ENCODE peak calls at places on chromosome 13, in ten cellular contexts. Q is BE2C; V is CD8-positive, alpha-beta T cell; J is fibroblast of mammary gland; O is astrocyte of the spinal cord; Z is dorsolateral prefrontal cortex; M is fibroblast of the aortic adventitia; K is tibial nerve; H is H9; F is left lung. T is an unnamed sample.

GRCh38 chr13:36848228-36848982 is 29.4 kb downstream of the RFXAP start:
- DNase-seq in O (no peak), M (no peak), V (no peak), F (no peak), Z (no peak), J (peak; percentile 24), K (no peak), H (no peak), Q (peak; percentile 37), T (no peak)

GRCh38 chr13:79405501-79405830 is 589 bp downstream of the RBM26 start:
- DNase-seq in K (no peak), V (peak; percentile 44), F (no peak), O (no peak), Q (no peak), H (peak; percentile 34), J (peak; percentile 15), M (no peak), Z (no peak), T (no peak)

GRCh38 chr13:46575843-46576242 is 22.9 kb downstream of the LRCH1 start:
- DNase-seq in Z (no peak), M (peak; percentile 96), K (no peak), Q (no peak), O (peak; percentile 71), H (no peak), V (no peak), J (peak; percentile 91), F (no peak), T (no peak)

GRCh38 chr13:113538689-113539058 is 45.9 kb upstream of the TFDP1 start:
- DNase-seq in F (peak; percentile 24), K (no peak), J (no peak), O (no peak), V (no peak), Z (no peak), Q (peak; percentile 67), H (no peak), M (no peak), T (no peak)

GRCh38 chr13:81986308-81986707 is 1645.4 kb upstream of the SPRY2 start:
- DNase-seq in Z (no peak), F (no peak), H (no peak), Q (no peak), J (no peak), K (no peak), O (no peak), V (no peak), M (no peak), T (no peak)

GRCh38 chr13:44876782-44877324 is 112.4 kb downstream of the NUFIP1 start:
- DNase-seq in V (no peak), Z (no peak), M (no peak), K (no peak), Q (peak; percentile 29), O (no peak), F (no peak), J (peak; percentile 44), H (peak; percentile 88), T (no peak)

GRCh38 chr13:96090240-96091101 is 564 bp downstream of the HS6ST3 start:
- DNase-seq in O (peak; percentile 7), Z (no peak), M (no peak), K (no peak), Q (peak; percentile 57), V (no peak), F (no peak), H (peak; percentile 40), J (peak; percentile 2), T (no peak)

GRCh38 chr13:95281258-95281602 is 20.0 kb downstream of the ABCC4 start:
- DNase-seq in K (no peak), Q (no peak), Z (no peak), J (no peak), O (no peak), V (no peak), H (no peak), F (no peak), M (no peak), T (no peak)

GRCh38 chr13:25654332-25654731 is 282.6 kb downstream of the ATP8A2 start:
- DNase-seq in Q (no peak), F (no peak), Z (no peak), M (no peak), O (no peak), V (no peak), J (no peak), K (no peak), H (no peak), T (no peak)

GRCh38 chr13:81540777-81541176 is 1199.9 kb upstream of the SPRY2 start:
- DNase-seq in Z (no peak), H (no peak), F (no peak), Q (peak; percentile 19), V (no peak), J (peak; percentile 3), M (no peak), K (no peak), O (peak; percentile 18), T (no peak)

GRCh38 chr13:24218320-24218719 is 57.8 kb downstream of the SPATA13 start:
- DNase-seq in F (no peak), M (no peak), H (no peak), O (no peak), Z (no peak), J (no peak), V (no peak), K (no peak), Q (no peak), T (no peak)

GRCh38 chr13:39129253-39129652 is 91.0 kb downstream of the NHLRC3 start:
- DNase-seq in K (no peak), Z (no peak), Q (no peak), H (no peak), J (no peak), M (no peak), V (no peak), F (no peak), O (no peak), T (no peak)

GRCh38 chr13:89982406-89983085 is 1364.9 kb upstream of the MIR17HG start:
- DNase-seq in V (no peak), F (no peak), M (peak; percentile 25), H (no peak), K (no peak), Q (no peak), J (peak; percentile 39), Z (no peak), O (peak; percentile 4), T (no peak)

GRCh38 chr13:112767506-112768471 is 78.0 kb downstream of the ATP11A start:
- DNase-seq in H (no peak), M (no peak), V (no peak), O (no peak), J (no peak), Z (no peak), Q (no peak), K (no peak), F (peak; percentile 76), T (peak; percentile 22)

GRCh38 chr13:109154146-109154545 is 524.7 kb downstream of the MYO16 start:
- DNase-seq in M (no peak), K (no peak), V (no peak), O (no peak), Q (peak; percentile 19), F (no peak), H (no peak), Z (no peak), J (peak; percentile 41), T (no peak)

GRCh38 chr13:81639984-81640582 is 1299.2 kb upstream of the SPRY2 start:
- DNase-seq in M (no peak), H (no peak), K (no peak), J (no peak), Z (no peak), O (no peak), F (no peak), V (no peak), Q (peak; percentile 29), T (no peak)

GRCh38 chr13:38656699-38657098 is 30.2 kb upstream of the FREM2 start:
- DNase-seq in J (no peak), H (no peak), Z (no peak), F (no peak), V (no peak), Q (no peak), M (no peak), K (no peak), O (no peak), T (no peak)

GRCh38 chr13:36718686-36719085 is 44.9 kb downstream of the SERTM1 start:
- DNase-seq in O (peak; percentile 41), J (peak; percentile 30), V (no peak), M (peak; percentile 44), Q (no peak), K (no peak), F (no peak), H (no peak), Z (no peak), T (no peak)

GRCh38 chr13:84574851-84575250 is 692.6 kb upstream of the SLITRK1 start:
- DNase-seq in J (peak; percentile 33), Z (no peak), M (peak; percentile 62), V (no peak), O (peak; percentile 50), K (no peak), Q (no peak), F (no peak), H (no peak), T (no peak)
- TF ChIP-seq CTCF in J (peak; percentile 43), Z (peak; percentile 44), M (peak; percentile 64), V (no peak), O (peak; percentile 46), K (no peak), Q (peak; percentile 43), F (no peak), H (no peak), T (no peak)

GRCh38 chr13:22061371-22061805 is 390.5 kb downstream of the FGF9 start:
- DNase-seq in H (peak; percentile 38), M (no peak), F (no peak), V (peak; percentile 54), J (no peak), K (no peak), Q (no peak), Z (no peak), O (no peak), T (peak; percentile 17)
- TF ChIP-seq CTCF in H (peak; percentile 35), M (no peak), F (no peak), V (peak; percentile 20), J (no peak), K (no peak), Q (no peak), Z (no peak), O (no peak), T (no peak)

DNA sequence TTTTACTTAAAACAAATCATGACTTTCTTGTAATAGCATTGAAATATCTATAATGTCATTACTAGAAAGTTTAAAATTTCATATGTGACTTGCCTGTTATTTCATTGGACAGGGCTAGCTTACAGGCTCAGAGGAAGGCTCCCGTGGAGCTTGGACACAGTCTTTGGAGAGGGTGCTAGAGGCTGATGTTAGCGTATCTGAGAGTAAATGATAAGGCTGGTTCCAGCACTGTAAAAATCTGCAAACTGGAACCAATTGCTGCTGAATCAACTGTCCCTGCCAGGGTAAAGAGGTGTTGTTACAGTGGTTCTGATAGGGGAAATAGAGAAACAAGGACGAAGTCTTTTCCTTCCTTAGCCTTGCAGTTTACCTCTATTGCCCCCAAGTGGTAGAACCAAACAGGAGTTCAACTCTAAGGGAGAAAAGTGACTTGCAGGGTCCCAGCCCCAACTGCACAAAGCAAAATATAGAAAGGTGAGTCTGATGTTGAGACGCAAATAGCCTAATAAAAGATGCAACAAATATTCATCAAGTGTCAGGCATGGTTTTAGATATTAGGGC is 901.7 kb downstream of the DIAPH3 start:
- DNase-seq in F (no peak), O (no peak), H (peak; percentile 30), Q (peak; percentile 39), K (no peak), M (peak; percentile 4), J (no peak), Z (no peak), V (no peak), T (no peak)
- TF ChIP-seq CTCF in F (no peak), O (peak; percentile 30), H (peak; percentile 81), Q (peak; percentile 94), K (no peak), M (peak; percentile 38), J (no peak), Z (peak; percentile 62), V (no peak), T (no peak)

GRCh38 chr13:32443111-32443510 is 15.2 kb upstream of the N4BP2L1 start:
- DNase-seq in O (no peak), Z (no peak), K (no peak), J (peak; percentile 41), M (no peak), V (peak; percentile 35), Q (peak; percentile 27), H (no peak), F (no peak), T (no peak)
- TF ChIP-seq CTCF in O (peak; percentile 14), Z (peak; percentile 45), K (no peak), J (peak; percentile 35), M (no peak), V (peak; percentile 65), Q (peak; percentile 55), H (no peak), F (no peak), T (peak; percentile 26)